ENCODE peak calls at places on chromosome 19, in nine cellular contexts. One of them, this sample, is unnamed.

GRCh38 chr19:50817941-50818858 is 5.4 kb downstream of the KLK1 start:
- DNase-seq in progenitor cell of endocrine pancreas: peak; percentile 49
- DNase-seq in WERI-Rb-1: no peak
- DNase-seq in heart left ventricle: peak; percentile 52
- DNase-seq in fibroblast of lung: no peak
- DNase-seq in psoas muscle: peak; percentile 29
- DNase-seq in breast epithelium: no peak
- DNase-seq in RWPE1: no peak
- DNase-seq in neural crest cell: peak; percentile 66
- DNase-seq in this sample: no peak

GRCh38 chr19:2983351-2984195 is 6.2 kb downstream of the TLE6 start:
- DNase-seq in progenitor cell of endocrine pancreas: peak; percentile 40
- DNase-seq in WERI-Rb-1: peak; percentile 92
- DNase-seq in heart left ventricle: peak; percentile 83
- DNase-seq in fibroblast of lung: peak; percentile 75
- DNase-seq in psoas muscle: peak; percentile 69
- DNase-seq in breast epithelium: no peak
- DNase-seq in RWPE1: peak; percentile 71
- DNase-seq in neural crest cell: peak; percentile 56
- DNase-seq in this sample: no peak

GRCh38 chr19:44315883-44316282 is 11.1 kb upstream of the ZNF235 start:
- DNase-seq in progenitor cell of endocrine pancreas: no peak
- DNase-seq in WERI-Rb-1: no peak
- DNase-seq in heart left ventricle: no peak
- DNase-seq in fibroblast of lung: no peak
- DNase-seq in psoas muscle: no peak
- DNase-seq in breast epithelium: no peak
- DNase-seq in RWPE1: no peak
- DNase-seq in neural crest cell: no peak
- DNase-seq in this sample: no peak

GRCh38 chr19:22052644-22053013 is 345 bp downstream of the ZNF257 start:
- DNase-seq in progenitor cell of endocrine pancreas: no peak
- DNase-seq in WERI-Rb-1: no peak
- DNase-seq in heart left ventricle: peak; percentile 25
- DNase-seq in fibroblast of lung: no peak
- DNase-seq in psoas muscle: peak; percentile 15
- DNase-seq in breast epithelium: no peak
- DNase-seq in RWPE1: no peak
- DNase-seq in neural crest cell: no peak
- DNase-seq in this sample: no peak

GRCh38 chr19:334296-335071 is 10.1 kb downstream of the MIER2 start:
- DNase-seq in progenitor cell of endocrine pancreas: no peak
- DNase-seq in WERI-Rb-1: no peak
- DNase-seq in heart left ventricle: no peak
- DNase-seq in fibroblast of lung: no peak
- DNase-seq in psoas muscle: no peak
- DNase-seq in breast epithelium: no peak
- DNase-seq in RWPE1: no peak
- DNase-seq in neural crest cell: no peak
- DNase-seq in this sample: no peak

GRCh38 chr19:23116802-23117571 is at the start of gene ZNF730:
- DNase-seq in progenitor cell of endocrine pancreas: peak; percentile 84
- DNase-seq in WERI-Rb-1: peak; percentile 78
- DNase-seq in heart left ventricle: peak; percentile 87
- DNase-seq in fibroblast of lung: peak; percentile 82
- DNase-seq in psoas muscle: peak; percentile 27
- DNase-seq in breast epithelium: peak; percentile 71
- DNase-seq in RWPE1: peak; percentile 1
- DNase-seq in neural crest cell: peak; percentile 93
- DNase-seq in this sample: no peak

GRCh38 chr19:18311495-18311894 is 11.4 kb downstream of the LSM4 start:
- DNase-seq in progenitor cell of endocrine pancreas: no peak
- DNase-seq in WERI-Rb-1: no peak
- DNase-seq in heart left ventricle: no peak
- DNase-seq in fibroblast of lung: no peak
- DNase-seq in psoas muscle: no peak
- DNase-seq in breast epithelium: no peak
- DNase-seq in RWPE1: no peak
- DNase-seq in neural crest cell: no peak
- DNase-seq in this sample: no peak

GRCh38 chr19:2251577-2252480 is 2.7 kb downstream of the AMH start:
- DNase-seq in progenitor cell of endocrine pancreas: no peak
- DNase-seq in WERI-Rb-1: no peak
- DNase-seq in heart left ventricle: no peak
- DNase-seq in fibroblast of lung: no peak
- DNase-seq in psoas muscle: no peak
- DNase-seq in breast epithelium: no peak
- DNase-seq in RWPE1: no peak
- DNase-seq in neural crest cell: no peak
- DNase-seq in this sample: no peak

GRCh38 chr19:12789098-12789903 is 2.0 kb upstream of the JUNB start:
- DNase-seq in progenitor cell of endocrine pancreas: no peak
- DNase-seq in WERI-Rb-1: no peak
- DNase-seq in heart left ventricle: no peak
- DNase-seq in fibroblast of lung: no peak
- DNase-seq in psoas muscle: no peak
- DNase-seq in breast epithelium: no peak
- DNase-seq in RWPE1: peak; percentile 49
- DNase-seq in neural crest cell: no peak
- DNase-seq in this sample: no peak

GRCh38 chr19:55301459-55302331 is 17.9 kb downstream of the BRSK1 start:
- DNase-seq in progenitor cell of endocrine pancreas: peak; percentile 86
- DNase-seq in WERI-Rb-1: peak; percentile 91
- DNase-seq in heart left ventricle: peak; percentile 91
- DNase-seq in fibroblast of lung: peak; percentile 67
- DNase-seq in psoas muscle: peak; percentile 88
- DNase-seq in breast epithelium: peak; percentile 82
- DNase-seq in RWPE1: peak; percentile 98
- DNase-seq in neural crest cell: peak; percentile 99
- DNase-seq in this sample: peak; percentile 100

GRCh38 chr19:20244356-20244755 is 77.3 kb downstream of the ZNF486 start:
- DNase-seq in progenitor cell of endocrine pancreas: no peak
- DNase-seq in WERI-Rb-1: no peak
- DNase-seq in heart left ventricle: no peak
- DNase-seq in fibroblast of lung: no peak
- DNase-seq in psoas muscle: no peak
- DNase-seq in breast epithelium: no peak
- DNase-seq in RWPE1: no peak
- DNase-seq in neural crest cell: no peak
- DNase-seq in this sample: no peak

GRCh38 chr19:14404322-14404721 is 14.8 kb downstream of the DDX39A start:
- DNase-seq in progenitor cell of endocrine pancreas: no peak
- DNase-seq in WERI-Rb-1: no peak
- DNase-seq in heart left ventricle: no peak
- DNase-seq in fibroblast of lung: no peak
- DNase-seq in psoas muscle: no peak
- DNase-seq in breast epithelium: no peak
- DNase-seq in RWPE1: no peak
- DNase-seq in neural crest cell: no peak
- DNase-seq in this sample: no peak

GRCh38 chr19:50362030-50362412 is 3.4 kb downstream of the NAPSA start:
- DNase-seq in progenitor cell of endocrine pancreas: no peak
- DNase-seq in WERI-Rb-1: no peak
- DNase-seq in heart left ventricle: no peak
- DNase-seq in fibroblast of lung: no peak
- DNase-seq in psoas muscle: no peak
- DNase-seq in breast epithelium: no peak
- DNase-seq in RWPE1: no peak
- DNase-seq in neural crest cell: no peak
- DNase-seq in this sample: no peak

GRCh38 chr19:5654931-5655330 is 25.4 kb downstream of the MICOS13 start:
- DNase-seq in progenitor cell of endocrine pancreas: no peak
- DNase-seq in WERI-Rb-1: no peak
- DNase-seq in heart left ventricle: no peak
- DNase-seq in fibroblast of lung: no peak
- DNase-seq in psoas muscle: no peak
- DNase-seq in breast epithelium: no peak
- DNase-seq in RWPE1: no peak
- DNase-seq in neural crest cell: no peak
- DNase-seq in this sample: no peak

GRCh38 chr19:3276341-3276799 is 51.9 kb downstream of the CELF5 start:
- DNase-seq in progenitor cell of endocrine pancreas: peak; percentile 29
- DNase-seq in WERI-Rb-1: peak; percentile 89
- DNase-seq in heart left ventricle: no peak
- DNase-seq in fibroblast of lung: no peak
- DNase-seq in psoas muscle: no peak
- DNase-seq in breast epithelium: no peak
- DNase-seq in RWPE1: peak; percentile 77
- DNase-seq in neural crest cell: no peak
- DNase-seq in this sample: no peak

GRCh38 chr19:37966211-37967072 is 59.4 kb downstream of the SIPA1L3 start:
- DNase-seq in progenitor cell of endocrine pancreas: no peak
- DNase-seq in WERI-Rb-1: no peak
- DNase-seq in heart left ventricle: no peak
- DNase-seq in fibroblast of lung: no peak
- DNase-seq in psoas muscle: no peak
- DNase-seq in breast epithelium: no peak
- DNase-seq in RWPE1: peak; percentile 36
- DNase-seq in neural crest cell: no peak
- DNase-seq in this sample: no peak

GRCh38 chr19:24099829-24100228 is 12.8 kb downstream of the ZNF254 start:
- DNase-seq in progenitor cell of endocrine pancreas: no peak
- DNase-seq in WERI-Rb-1: no peak
- DNase-seq in heart left ventricle: no peak
- DNase-seq in fibroblast of lung: no peak
- DNase-seq in psoas muscle: no peak
- DNase-seq in breast epithelium: no peak
- DNase-seq in RWPE1: no peak
- DNase-seq in neural crest cell: no peak
- DNase-seq in this sample: no peak

GRCh38 chr19:36163813-36164212 is 11.6 kb upstream of the COX7A1 start:
- DNase-seq in progenitor cell of endocrine pancreas: no peak
- DNase-seq in WERI-Rb-1: no peak
- DNase-seq in heart left ventricle: no peak
- DNase-seq in fibroblast of lung: no peak
- DNase-seq in psoas muscle: no peak
- DNase-seq in breast epithelium: no peak
- DNase-seq in RWPE1: no peak
- DNase-seq in neural crest cell: no peak
- DNase-seq in this sample: no peak

GRCh38 chr19:47469719-47470118 is 2.0 kb downstream of the SLC8A2 start:
- DNase-seq in progenitor cell of endocrine pancreas: no peak
- DNase-seq in WERI-Rb-1: no peak
- DNase-seq in heart left ventricle: no peak
- DNase-seq in fibroblast of lung: no peak
- DNase-seq in psoas muscle: no peak
- DNase-seq in breast epithelium: no peak
- DNase-seq in RWPE1: no peak
- DNase-seq in neural crest cell: no peak
- DNase-seq in this sample: peak; percentile 6

DNA sequence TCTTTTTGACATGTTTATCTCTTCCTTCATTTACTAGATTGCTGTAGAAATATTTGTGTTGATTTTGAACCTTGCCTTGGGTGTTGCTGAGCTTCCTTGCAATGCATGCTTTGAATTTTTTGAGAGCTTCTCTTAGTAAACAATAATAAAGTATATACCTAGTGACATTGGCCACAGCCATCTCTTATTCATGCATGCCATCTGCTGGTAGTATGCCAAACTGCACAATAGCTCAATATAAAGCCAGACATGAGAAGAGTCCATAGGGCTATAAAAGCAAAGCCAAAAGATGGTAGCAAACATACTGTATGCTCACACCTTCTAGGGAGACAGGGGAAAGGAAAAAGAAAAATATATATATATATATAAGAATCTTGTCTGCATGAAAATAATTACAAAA is 18.9 kb upstream of the ZSCAN5A start:
- DNase-seq in progenitor cell of endocrine pancreas: peak; percentile 16
- DNase-seq in WERI-Rb-1: peak; percentile 46
- DNase-seq in heart left ventricle: no peak
- DNase-seq in fibroblast of lung: peak; percentile 62
- DNase-seq in psoas muscle: no peak
- DNase-seq in breast epithelium: no peak
- DNase-seq in RWPE1: peak; percentile 38
- DNase-seq in neural crest cell: peak; percentile 32
- DNase-seq in this sample: no peak
- TF ChIP-seq CTCF in progenitor cell of endocrine pancreas: peak; percentile 81
- TF ChIP-seq CTCF in WERI-Rb-1: peak; percentile 46
- TF ChIP-seq CTCF in heart left ventricle: peak; percentile 45
- TF ChIP-seq CTCF in fibroblast of lung: peak; percentile 75
- TF ChIP-seq CTCF in psoas muscle: peak; percentile 31
- TF ChIP-seq CTCF in breast epithelium: peak; percentile 37
- TF ChIP-seq CTCF in RWPE1: peak; percentile 40
- TF ChIP-seq CTCF in neural crest cell: peak; percentile 85
- TF ChIP-seq CTCF in this sample: peak; percentile 75

GRCh38 chr19:8456064-8456463 is 11.3 kb downstream of the HNRNPM start:
- DNase-seq in progenitor cell of endocrine pancreas: no peak
- DNase-seq in WERI-Rb-1: peak; percentile 18
- DNase-seq in heart left ventricle: no peak
- DNase-seq in fibroblast of lung: no peak
- DNase-seq in psoas muscle: no peak
- DNase-seq in breast epithelium: no peak
- DNase-seq in RWPE1: no peak
- DNase-seq in neural crest cell: no peak
- DNase-seq in this sample: no peak
- TF ChIP-seq CTCF in progenitor cell of endocrine pancreas: peak; percentile 30
- TF ChIP-seq CTCF in WERI-Rb-1: peak; percentile 50
- TF ChIP-seq CTCF in heart left ventricle: peak; percentile 12
- TF ChIP-seq CTCF in fibroblast of lung: peak; percentile 20
- TF ChIP-seq CTCF in psoas muscle: peak; percentile 29
- TF ChIP-seq CTCF in breast epithelium: no peak
- TF ChIP-seq CTCF in RWPE1: no peak
- TF ChIP-seq CTCF in neural crest cell: peak; percentile 43
- TF ChIP-seq CTCF in this sample: no peak

GRCh38 chr19:35049456-35049855 is 7.9 kb downstream of the HPN start:
- DNase-seq in progenitor cell of endocrine pancreas: no peak
- DNase-seq in WERI-Rb-1: no peak
- DNase-seq in heart left ventricle: no peak
- DNase-seq in fibroblast of lung: no peak
- DNase-seq in psoas muscle: no peak
- DNase-seq in breast epithelium: no peak
- DNase-seq in RWPE1: no peak
- DNase-seq in neural crest cell: no peak
- DNase-seq in this sample: no peak
- TF ChIP-seq CTCF in progenitor cell of endocrine pancreas: no peak
- TF ChIP-seq CTCF in WERI-Rb-1: no peak
- TF ChIP-seq CTCF in heart left ventricle: no peak
- TF ChIP-seq CTCF in fibroblast of lung: no peak
- TF ChIP-seq CTCF in psoas muscle: no peak
- TF ChIP-seq CTCF in breast epithelium: no peak
- TF ChIP-seq CTCF in RWPE1: no peak
- TF ChIP-seq CTCF in neural crest cell: no peak
- TF ChIP-seq CTCF in this sample: no peak

DNA sequence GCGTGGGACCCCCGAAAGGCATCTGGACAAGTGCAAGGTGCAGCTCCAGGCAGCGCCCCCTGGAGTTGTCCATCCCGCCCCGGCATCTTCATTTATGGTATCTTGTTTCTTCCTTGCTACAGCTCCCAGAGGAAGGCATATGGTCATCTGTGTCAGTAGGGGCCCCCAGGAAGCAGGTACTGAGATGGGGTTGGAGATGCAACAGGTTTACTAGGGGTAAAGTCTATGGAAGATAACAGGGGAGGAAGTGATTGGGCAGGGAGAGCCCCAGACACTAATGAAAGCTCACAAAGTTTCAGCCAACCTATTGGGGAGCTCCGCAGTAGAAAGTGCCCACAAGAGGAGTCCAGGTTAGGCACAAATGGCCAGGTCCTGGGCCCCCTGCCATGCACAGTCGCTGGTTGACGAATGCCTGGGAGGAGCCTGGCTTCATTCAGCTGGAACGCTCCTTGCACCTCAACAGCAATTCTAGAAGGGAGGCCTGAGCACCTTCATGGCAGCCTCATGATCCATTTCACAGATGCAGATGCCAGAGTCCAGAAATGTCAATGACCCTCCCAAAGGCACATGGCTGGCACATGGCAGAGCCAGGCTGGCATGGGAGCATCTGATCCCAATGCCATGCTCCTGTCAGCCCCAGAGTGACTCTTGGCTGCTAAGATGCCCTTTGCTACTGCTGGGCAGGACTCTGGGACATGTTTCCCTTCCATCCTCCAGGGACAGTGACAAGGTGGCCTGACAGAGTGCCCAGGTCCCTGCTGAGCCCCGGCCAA is 23.8 kb upstream of the PEPD start:
- DNase-seq in progenitor cell of endocrine pancreas: no peak
- DNase-seq in WERI-Rb-1: no peak
- DNase-seq in heart left ventricle: no peak
- DNase-seq in fibroblast of lung: no peak
- DNase-seq in psoas muscle: no peak
- DNase-seq in breast epithelium: no peak
- DNase-seq in RWPE1: no peak
- DNase-seq in neural crest cell: no peak
- DNase-seq in this sample: no peak
- TF ChIP-seq CTCF in progenitor cell of endocrine pancreas: no peak
- TF ChIP-seq CTCF in WERI-Rb-1: no peak
- TF ChIP-seq CTCF in heart left ventricle: no peak
- TF ChIP-seq CTCF in fibroblast of lung: no peak
- TF ChIP-seq CTCF in psoas muscle: no peak
- TF ChIP-seq CTCF in breast epithelium: no peak
- TF ChIP-seq CTCF in RWPE1: no peak
- TF ChIP-seq CTCF in neural crest cell: no peak
- TF ChIP-seq CTCF in this sample: no peak